ENCODE peak calls at places on chromosomes 3 and 15, in five cellular contexts. V is OCI-LY7, K is PC-3, O is HCT116, F is GM23248. S is an unnamed sample.

GRCh38 chr3:124995460-124995994 is 60.3 kb downstream of the HEG1 start:
- DNase-seq in V (peak), K (peak), O (peak), F (peak), S (peak)

GRCh38 chr3:14561051-14561634 is 21.0 kb upstream of the GRIP2 start:
- DNase-seq in V (no peak), K (peak), O (no peak), F (peak), S (no peak)

GRCh38 chr3:195020921-195021320 is 250.0 kb downstream of the XXYLT1 start:
- DNase-seq in V (no peak), K (no peak), O (no peak), F (no peak), S (no peak)

GRCh38 chr15:43966646-43967045 is 139.8 kb downstream of the WDR76 start:
- DNase-seq in V (no peak), K (no peak), O (no peak), F (peak), S (no peak)

GRCh38 chr15:71375934-71376333 is 260.7 kb downstream of the THSD4 start:
- DNase-seq in V (no peak), K (no peak), O (no peak), F (peak), S (no peak)

GRCh38 chr3:129461461-129462146 is 21.6 kb downstream of the IFT122 start:
- DNase-seq in V (no peak), K (peak), O (no peak), F (peak), S (no peak)

GRCh38 chr3:127217594-127218456 is 24.9 kb downstream of the PRR23E start:
- DNase-seq in V (no peak), K (peak), O (no peak), F (peak), S (no peak)

GRCh38 chr3:30500666-30501399 is 105.6 kb upstream of the TGFBR2 start:
- DNase-seq in V (no peak), K (no peak), O (no peak), F (no peak), S (no peak)

GRCh38 chr15:28977377-28978010 is 91.7 kb downstream of the APBA2 start:
- DNase-seq in V (no peak), K (peak), O (peak), F (peak), S (peak)

GRCh38 chr3:23626442-23626841 is 179.3 kb upstream of the UBE2E1 start:
- DNase-seq in V (no peak), K (no peak), O (no peak), F (no peak), S (no peak)

GRCh38 chr3:11211531-11212300 is 57.4 kb downstream of the HRH1 start:
- DNase-seq in V (no peak), K (no peak), O (no peak), F (peak), S (no peak)

GRCh38 chr3:129560931-129561594 is 18.1 kb downstream of the H1-8 start:
- DNase-seq in V (no peak), K (no peak), O (no peak), F (peak), S (peak)

GRCh38 chr3:113660901-113661300 is 35.5 kb downstream of the USF3 start:
- DNase-seq in V (peak), K (no peak), O (no peak), F (no peak), S (no peak)

DNA sequence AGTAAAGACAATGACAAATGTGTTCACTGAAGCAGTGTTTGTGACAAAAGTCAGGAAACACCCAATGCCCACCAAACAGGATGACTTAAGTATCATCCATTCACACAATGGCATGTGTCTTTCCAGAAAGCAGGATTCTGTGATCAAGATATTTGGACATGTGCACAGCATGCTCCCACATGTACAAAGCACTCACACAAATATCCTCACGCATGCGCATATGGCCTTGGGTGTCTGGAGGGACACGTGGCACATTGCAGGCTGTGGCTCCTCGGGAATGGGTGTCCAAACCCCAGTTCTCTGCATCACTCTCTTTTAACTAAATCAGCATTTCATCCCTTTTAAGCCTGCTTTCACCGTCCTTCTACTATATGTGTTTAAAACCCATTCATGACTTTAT is 130.5 kb downstream of the KLF13 start:
- DNase-seq in V (peak), K (no peak), O (no peak), F (peak), S (no peak)
- H3K4me2 ChIP-seq in V (peak), K (no peak), O (no peak), F (peak), S (no peak)

GRCh38 chr15:33963831-33964664 is 4.2 kb upstream of the CHRM5 start:
- DNase-seq in V (peak), K (peak), O (peak), F (peak), S (peak)
- TF ChIP-seq EZH2phosphoT487 in V (no peak), K (no peak), O (no peak), F (no peak), S (no peak)

DNA sequence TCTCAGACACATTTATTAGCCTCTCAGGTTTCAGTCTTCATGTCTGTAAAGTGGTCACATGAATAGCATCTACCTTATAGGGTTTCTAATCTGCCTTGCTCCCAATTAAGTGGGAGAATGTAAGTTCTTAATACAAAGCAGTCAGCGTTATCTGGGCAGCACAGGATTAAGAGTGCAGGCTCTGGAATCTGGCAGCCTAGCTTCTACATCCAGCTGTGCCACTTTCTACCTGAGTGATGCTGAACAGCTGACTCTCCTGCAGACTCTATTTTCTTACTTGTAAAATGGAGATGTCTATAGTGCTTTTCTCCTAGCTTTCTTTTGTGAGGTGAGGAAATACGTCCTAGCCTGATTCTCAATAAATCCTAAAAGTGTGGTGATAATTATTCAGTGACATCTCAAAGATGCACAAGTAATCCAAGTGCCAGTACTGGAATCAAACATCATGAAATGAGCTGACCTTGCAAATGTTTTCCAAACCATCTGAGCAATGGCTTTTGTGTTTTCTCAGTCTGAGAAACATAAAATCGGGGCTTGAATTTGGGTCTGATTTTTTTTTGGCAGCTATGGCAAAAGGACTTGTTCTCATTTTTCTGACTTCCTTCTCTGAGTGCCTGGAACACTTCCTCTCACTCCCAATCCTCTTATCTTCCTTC is 232.2 kb upstream of the FEZF2 start:
- DNase-seq in V (no peak), K (no peak), O (no peak), F (no peak), S (no peak)
- H3K27ac ChIP-seq in V (no peak), K (no peak), O (no peak), F (no peak), S (no peak)

DNA sequence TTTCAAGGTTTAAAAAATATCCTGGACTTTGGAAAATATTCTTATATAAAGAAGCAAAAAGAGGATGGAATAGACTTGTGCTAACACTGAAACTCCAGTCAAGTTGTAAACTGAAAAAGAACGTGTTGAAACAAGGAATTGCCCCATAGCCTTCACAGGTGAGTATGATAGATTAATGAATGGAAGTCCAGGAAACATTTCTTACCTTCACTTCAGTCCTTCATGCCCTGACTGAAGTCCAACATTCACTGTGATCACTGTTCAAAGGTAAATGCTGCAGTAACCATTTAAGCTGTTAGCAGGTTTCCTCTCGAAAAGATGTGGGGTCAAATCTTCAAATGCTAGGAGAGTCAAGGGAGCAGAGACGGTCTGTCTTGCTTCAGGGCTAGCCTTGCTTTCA is 46.2 kb downstream of the SLC30A4 start:
- DNase-seq in V (no peak), K (no peak), O (no peak), F (no peak), S (peak)
- H3K4me2 ChIP-seq in V (no peak), K (no peak), O (no peak), F (no peak), S (no peak)

GRCh38 chr3:16841906-16842709 is 42.6 kb upstream of the PLCL2 start:
- DNase-seq in V (peak), K (no peak), O (no peak), F (no peak), S (no peak)
- TF ChIP-seq EZH2phosphoT487 in V (no peak), K (no peak), O (no peak), F (no peak), S (no peak)

GRCh38 chr15:101089579-101090459 is 162.0 kb downstream of the CHSY1 start:
- DNase-seq in V (no peak), K (no peak), O (no peak), F (no peak), S (no peak)

GRCh38 chr15:101092867-101093202 is 159.0 kb downstream of the CHSY1 start:
- DNase-seq in V (no peak), K (no peak), O (no peak), F (no peak), S (no peak)

GRCh38 chr15:101090460-101090853 is 161.4 kb downstream of the CHSY1 start:
- DNase-seq in V (no peak), K (no peak), O (no peak), F (no peak), S (no peak)

GRCh38 chr15:101092186-101092866 is 159.5 kb downstream of the CHSY1 start:
- DNase-seq in V (no peak), K (no peak), O (no peak), F (peak), S (no peak)

GRCh38 chr15:101091080-101092017 is 160.5 kb downstream of the CHSY1 start:
- DNase-seq in V (no peak), K (no peak), O (no peak), F (peak), S (no peak)
- H3K27ac ChIP-seq in V (no peak), K (no peak), O (no peak), F (peak), S (no peak)

GRCh38 chr3:50164056-50164455 is 8.9 kb downstream of the SEMA3F start:
- DNase-seq in V (no peak), K (peak), O (no peak), F (peak), S (peak)
- H3K4me2 ChIP-seq in V (no peak), K (peak), O (no peak), F (peak), S (no peak)